ENCODE peak calls at places on chromosome 1, in six cellular contexts. I is body of pancreas; O is naive thymus-derived CD4-positive, alpha-beta T cell; S is astrocyte; V is GM23248; K is colonic mucosa. N is an unnamed sample.
A peak's percentile ranks its signal among the peaks of the same experiment; 100 is the strongest.

GRCh38 chr1:3027611-3028371 is 6.5 kb downstream of the ACTRT2 start:
- DNase-seq in O (no peak), I (no peak), K (no peak), V (no peak), S (no peak), N (no peak)

GRCh38 chr1:100950776-100951175 is 54.9 kb downstream of the SLC30A7 start:
- DNase-seq in K (no peak), I (no peak), V (peak; percentile 24), S (peak; percentile 80), O (no peak), N (no peak)

GRCh38 chr1:102085896-102086295 is 89.2 kb upstream of the OLFM3 start:
- DNase-seq in O (no peak), S (no peak), V (no peak), K (no peak), I (no peak), N (peak; percentile 74)

GRCh38 chr1:17405898-17406759 is 33.3 kb downstream of the RCC2 start:
- DNase-seq in K (peak; percentile 53), O (peak; percentile 4), S (peak; percentile 23), V (peak; percentile 73), I (peak; percentile 63), N (peak; percentile 10)

GRCh38 chr1:22879445-22879844 is 93.2 kb downstream of the LACTBL1 start:
- DNase-seq in K (no peak), O (no peak), I (no peak), V (no peak), S (no peak), N (no peak)

GRCh38 chr1:172745014-172745413 is 86.1 kb downstream of the FASLG start:
- DNase-seq in O (peak; percentile 44), I (no peak), V (peak; percentile 84), K (peak; percentile 53), S (peak; percentile 78), N (peak; percentile 75)

GRCh38 chr1:204829133-204829532 is 41.5 kb upstream of the NFASC start:
- DNase-seq in V (peak; percentile 34), K (no peak), O (no peak), I (no peak), S (no peak), N (no peak)

GRCh38 chr1:1364266-1364665 is 5.9 kb upstream of the MXRA8 start:
- DNase-seq in I (no peak), S (no peak), K (peak; percentile 20), V (no peak), O (no peak), N (peak; percentile 53)

GRCh38 chr1:224287714-224288113 is 42.3 kb downstream of the NVL start:
- DNase-seq in K (no peak), V (no peak), S (no peak), O (no peak), I (no peak), N (no peak)

GRCh38 chr1:214326406-214326805 is 45.4 kb downstream of the SMYD2 start:
- DNase-seq in K (no peak), O (no peak), V (no peak), I (no peak), S (no peak), N (no peak)

GRCh38 chr1:160607051-160608032 is 28.0 kb upstream of the CD84 start:
- DNase-seq in I (peak; percentile 60), K (peak; percentile 69), S (peak; percentile 55), O (peak; percentile 71), V (peak; percentile 85), N (peak; percentile 70)

GRCh38 chr1:89487972-89488371 is 36.7 kb upstream of the LRRC8B start:
- DNase-seq in K (no peak), S (no peak), O (no peak), I (no peak), V (no peak), N (no peak)

GRCh38 chr1:212485895-212486590 is 53.3 kb downstream of the NENF start:
- DNase-seq in I (peak; percentile 40), S (peak; percentile 97), V (peak; percentile 96), O (no peak), K (peak; percentile 56), N (peak; percentile 95)

GRCh38 chr1:101463195-101463594 is 226.4 kb downstream of the S1PR1 start:
- DNase-seq in V (no peak), I (no peak), K (no peak), S (no peak), O (no peak), N (peak; percentile 7)

GRCh38 chr1:204134103-204134502 is 17.7 kb downstream of the ETNK2 start:
- DNase-seq in V (peak; percentile 14), K (no peak), S (no peak), O (no peak), I (no peak), N (no peak)

GRCh38 chr1:227892930-227893695 is 54.6 kb downstream of the WNT9A start:
- DNase-seq in I (peak; percentile 5), O (no peak), V (no peak), S (no peak), K (peak; percentile 9), N (no peak)

DNA sequence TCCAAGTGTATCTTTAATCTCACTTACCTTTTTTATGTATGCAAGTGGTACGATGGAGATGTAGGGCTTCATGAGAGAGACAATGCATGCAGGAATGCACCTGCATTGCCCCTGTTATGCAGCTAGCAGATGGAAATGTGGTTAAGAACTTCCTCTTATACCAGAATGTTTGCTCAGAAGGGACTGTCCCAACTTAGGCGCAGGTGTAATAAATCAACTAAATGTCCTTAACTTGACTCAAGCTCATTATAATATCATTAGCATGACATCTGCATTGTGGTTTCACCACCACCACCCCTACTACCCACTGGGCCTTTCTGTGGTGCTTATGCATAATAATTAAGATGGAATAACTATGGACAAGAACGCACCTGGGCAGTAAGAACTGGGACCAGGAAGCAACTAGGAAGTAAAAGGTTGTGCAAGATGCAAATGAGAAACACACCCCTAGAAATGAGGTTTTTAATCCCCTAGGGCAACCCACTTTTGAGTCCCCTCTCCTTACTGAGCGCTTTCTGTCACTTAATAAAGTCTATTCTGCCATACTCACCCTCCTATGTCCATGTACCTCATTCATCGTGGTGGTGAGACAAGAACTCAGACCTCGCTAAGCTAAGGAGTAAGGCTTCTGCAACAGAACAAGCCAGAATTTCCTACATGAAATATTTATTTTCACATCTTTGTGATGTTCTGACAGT is 1103.3 kb upstream of the B3GALT2 start:
- DNase-seq in O (peak; percentile 72), S (no peak), V (no peak), K (peak; percentile 18), I (no peak), N (no peak)
- H3K27ac ChIP-seq in O (no peak overlapping the region), S (no peak overlapping the region), V (no peak overlapping the region), K (no peak overlapping the region), I (no peak overlapping the region), N (no peak overlapping the region)

DNA sequence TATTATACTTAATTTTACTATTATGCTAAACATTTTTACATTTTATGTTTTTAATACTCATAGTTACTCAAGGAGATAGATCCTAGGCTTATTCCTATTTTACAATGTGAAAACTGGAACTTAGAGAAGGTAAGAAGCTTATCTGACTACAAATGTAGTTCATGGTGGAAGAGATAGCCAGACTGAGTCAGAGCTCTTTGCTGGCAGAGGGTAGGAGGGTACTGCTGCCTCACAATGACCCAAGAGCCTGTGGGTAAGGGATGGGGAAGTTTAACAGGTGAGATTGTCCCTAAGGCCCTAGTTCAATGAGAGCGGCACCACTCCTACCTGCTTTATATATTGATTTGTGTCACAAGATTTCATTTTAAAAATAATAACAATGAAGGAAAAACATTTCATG is 34.1 kb upstream of the NEK7 start:
- DNase-seq in S (peak; percentile 63), V (peak; percentile 53), K (no peak), O (no peak), I (no peak), N (no peak)
- H3K27ac ChIP-seq in S (peak overlapping the region; percentile 93), V (peak overlapping the region; percentile 84), K (no peak overlapping the region), O (no peak overlapping the region), I (no peak overlapping the region), N (no peak overlapping the region)

DNA sequence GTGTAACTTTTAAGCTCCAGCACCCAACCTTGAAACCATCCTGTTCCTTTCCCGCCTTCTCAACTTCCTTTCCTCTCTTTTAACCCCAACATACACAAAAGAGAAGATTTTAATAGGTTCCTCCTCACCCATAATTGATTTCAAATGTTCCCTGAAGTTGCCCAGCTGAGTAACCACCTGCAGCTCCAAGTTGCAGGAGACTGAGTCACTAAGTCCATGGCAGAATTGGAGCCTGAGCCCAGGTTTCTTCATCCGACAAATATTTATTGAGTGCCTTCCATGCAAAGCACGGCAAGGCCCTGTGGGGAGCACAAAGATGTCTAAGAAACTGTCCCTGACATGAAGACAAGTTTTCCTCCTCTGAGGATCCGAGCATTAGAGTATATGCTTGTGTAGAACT is 97.7 kb downstream of the PAPPA2 start:
- DNase-seq in S (peak; percentile 14), I (no peak), V (peak; percentile 89), O (no peak), K (no peak), N (no peak)
- H3K27ac ChIP-seq in S (no peak overlapping the region), I (no peak overlapping the region), V (peak overlapping the region; percentile 16), O (no peak overlapping the region), K (no peak overlapping the region), N (no peak overlapping the region)

GRCh38 chr1:207006914-207007313 is 25.6 kb downstream of the C1orf116 start:
- DNase-seq in O (no peak), K (no peak), S (no peak), I (no peak), V (peak; percentile 22), N (peak; percentile 42)
- H3K27ac ChIP-seq in O (no peak overlapping the region), K (no peak overlapping the region), S (peak overlapping the region; percentile 82), I (peak overlapping the region; percentile 19), V (peak overlapping the region; percentile 78), N (peak overlapping the region; percentile 86)

DNA sequence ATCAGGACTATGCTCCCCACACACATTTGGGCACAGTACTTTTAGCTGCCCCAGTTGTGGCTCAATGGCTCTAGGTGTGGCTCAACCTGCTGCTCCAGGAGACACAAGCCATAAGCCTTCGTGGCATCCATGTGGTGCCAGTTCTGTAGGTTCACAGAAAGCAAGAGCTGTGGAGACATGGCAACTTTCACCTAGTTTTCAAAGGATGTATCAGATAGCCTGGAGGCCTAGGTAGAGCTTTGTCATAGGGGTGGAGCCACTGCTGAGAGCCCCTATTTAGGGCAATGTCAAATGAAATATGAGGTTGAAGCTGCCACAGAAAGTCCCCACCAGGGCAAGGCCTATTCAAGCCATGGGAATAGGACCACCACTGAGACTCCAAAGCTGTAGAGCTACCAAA is 210.5 kb downstream of the LMO4 start:
- DNase-seq in S (no peak), V (no peak), I (no peak), O (no peak), K (no peak), N (no peak)
- H3K27ac ChIP-seq in S (no peak overlapping the region), V (no peak overlapping the region), I (no peak overlapping the region), O (no peak overlapping the region), K (no peak overlapping the region), N (no peak overlapping the region)

GRCh38 chr1:16151985-16152384 is 3.9 kb downstream of the EPHA2 start:
- DNase-seq in S (no peak), K (no peak), O (no peak), V (no peak), I (no peak), N (no peak)
- H3K27ac ChIP-seq in S (peak overlapping the region; percentile 63), K (no peak overlapping the region), O (no peak overlapping the region), V (no peak overlapping the region), I (peak overlapping the region; percentile 18), N (no peak overlapping the region)